ENCODE peak calls at places on chromosomes 2 and 18, in ten cellular contexts. E, Q, A, X, N, R, K, U, M and W are unnamed samples.

GRCh38 chr18:41761329-41762028 is 193.6 kb upstream of the PIK3C3 start:
- DNase-seq in E (no peak), Q (no peak), A (peak; percentile 30), X (peak; percentile 55), N (no peak), R (peak; percentile 21), K (no peak), U (no peak), M (no peak), W (peak; percentile 72)

GRCh38 chr2:137729305-137729704 is 235.0 kb upstream of the HNMT start:
- DNase-seq in E (no peak), Q (no peak), A (no peak), X (no peak), N (no peak), R (no peak), K (no peak), U (no peak), M (no peak), W (no peak)

GRCh38 chr2:165617720-165618119 is 148.2 kb downstream of the CSRNP3 start:
- DNase-seq in E (no peak), Q (no peak), A (no peak), X (no peak), N (no peak), R (no peak), K (no peak), U (no peak), M (no peak), W (no peak)

GRCh38 chr2:602571-603366 is 74.4 kb downstream of the TMEM18 start:
- DNase-seq in E (no peak), Q (no peak), A (peak; percentile 88), X (no peak), N (no peak), R (peak; percentile 22), K (no peak), U (no peak), M (no peak), W (no peak)

GRCh38 chr2:8676191-8676914 is 5.5 kb upstream of the ID2 start:
- DNase-seq in E (peak; percentile 39), Q (peak; percentile 72), A (peak; percentile 68), X (no peak), N (peak; percentile 70), R (no peak), K (peak; percentile 79), U (peak; percentile 86), M (no peak), W (no peak)

GRCh38 chr2:134717706-134718094 is 1.1 kb downstream of the TMEM163 start:
- DNase-seq in E (no peak), Q (no peak), A (no peak), X (no peak), N (peak; percentile 34), R (no peak), K (no peak), U (no peak), M (no peak), W (no peak)

GRCh38 chr18:26803643-26804042 is 61.9 kb downstream of the AQP4 start:
- DNase-seq in E (no peak), Q (no peak), A (no peak), X (no peak), N (peak; percentile 27), R (no peak), K (no peak), U (no peak), M (no peak), W (no peak)

GRCh38 chr2:133608291-133608690 is 40.0 kb upstream of the NCKAP5 start:
- DNase-seq in E (peak; percentile 21), Q (no peak), A (no peak), X (no peak), N (no peak), R (no peak), K (no peak), U (no peak), M (no peak), W (no peak)

GRCh38 chr18:79738565-79739439 is 58.9 kb upstream of the KCNG2 start:
- DNase-seq in E (no peak), Q (no peak), A (no peak), X (no peak), N (no peak), R (no peak), K (no peak), U (no peak), M (no peak), W (no peak)

DNA sequence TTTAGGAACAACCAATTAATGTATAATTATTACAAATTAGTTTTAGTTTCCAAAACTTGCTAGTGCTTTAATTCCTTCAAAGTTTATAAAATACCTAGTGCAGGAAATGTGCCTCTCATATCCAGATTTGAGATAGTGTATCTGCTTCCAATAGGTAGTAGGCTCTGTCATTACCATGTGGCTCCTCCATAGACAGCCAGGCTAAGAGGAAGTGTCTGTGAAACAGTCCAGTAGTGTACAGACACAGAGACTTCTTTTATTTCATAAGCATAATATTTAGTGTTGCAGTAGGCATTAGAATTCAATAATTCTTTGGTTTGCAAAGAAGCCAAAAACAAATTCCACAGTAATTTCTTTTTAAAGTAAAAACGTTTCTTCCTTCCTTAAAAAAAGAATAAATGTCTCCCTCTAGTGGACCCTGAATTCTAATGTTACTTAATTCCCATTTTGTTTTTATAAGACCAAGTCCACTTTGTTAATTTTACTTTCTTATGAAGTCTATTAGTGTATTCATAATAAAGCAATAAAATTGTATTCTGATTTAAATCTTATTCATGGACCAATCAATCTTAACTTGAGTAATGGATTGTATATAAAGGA is 101.2 kb downstream of the NEB start:
- DNase-seq in E (peak; percentile 61), Q (no peak), A (no peak), X (no peak), N (no peak), R (peak; percentile 19), K (no peak), U (no peak), M (no peak), W (no peak)
- TF ChIP-seq CTCF in E (no peak), Q (no peak), A (peak; percentile 60), X (peak; percentile 40), N (peak; percentile 36), R (peak; percentile 42), K (no peak), U (no peak), M (no peak), W (no peak)

DNA sequence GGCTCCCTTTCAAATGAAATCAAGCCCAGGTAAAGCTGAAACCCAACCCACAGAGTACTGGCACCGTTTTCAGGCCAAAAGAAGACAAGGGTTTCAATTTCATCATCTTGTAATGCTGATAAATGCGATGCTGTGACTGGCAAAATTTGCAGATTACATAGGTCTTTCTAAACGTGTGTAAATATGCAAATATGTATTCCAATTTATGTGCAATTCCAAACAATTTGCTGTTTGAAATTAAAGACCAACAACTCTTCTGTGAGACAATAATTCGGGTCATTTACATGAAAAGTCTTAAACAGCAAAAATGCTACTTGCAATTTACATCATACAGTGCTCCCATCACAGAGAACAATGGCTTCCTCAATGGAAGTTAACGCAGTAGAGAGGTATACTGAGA is 2.8 kb upstream of the ZNF532 start:
- DNase-seq in E (no peak), Q (no peak), A (no peak), X (no peak), N (no peak), R (no peak), K (no peak), U (no peak), M (no peak), W (no peak)
- H3K4me3 ChIP-seq in E (no peak overlapping the region), Q (no peak overlapping the region), A (no peak overlapping the region), X (no peak overlapping the region), N (no peak overlapping the region), R (no peak overlapping the region), K (no peak overlapping the region), U (no peak overlapping the region), M (no peak overlapping the region), W (no peak overlapping the region)

GRCh38 chr2:20226152-20226545 is 1.2 kb upstream of the SDC1 start:
- DNase-seq in E (no peak), Q (no peak), A (no peak), X (no peak), N (no peak), R (no peak), K (no peak), U (no peak), M (no peak), W (no peak)
- H3K27ac ChIP-seq in E (no peak overlapping the region), Q (peak overlapping the region; percentile 58), A (no peak overlapping the region), X (no peak overlapping the region), N (no peak overlapping the region), R (peak overlapping the region; percentile 97), K (no peak overlapping the region), U (peak overlapping the region; percentile 93), M (no peak overlapping the region), W (no peak overlapping the region)

DNA sequence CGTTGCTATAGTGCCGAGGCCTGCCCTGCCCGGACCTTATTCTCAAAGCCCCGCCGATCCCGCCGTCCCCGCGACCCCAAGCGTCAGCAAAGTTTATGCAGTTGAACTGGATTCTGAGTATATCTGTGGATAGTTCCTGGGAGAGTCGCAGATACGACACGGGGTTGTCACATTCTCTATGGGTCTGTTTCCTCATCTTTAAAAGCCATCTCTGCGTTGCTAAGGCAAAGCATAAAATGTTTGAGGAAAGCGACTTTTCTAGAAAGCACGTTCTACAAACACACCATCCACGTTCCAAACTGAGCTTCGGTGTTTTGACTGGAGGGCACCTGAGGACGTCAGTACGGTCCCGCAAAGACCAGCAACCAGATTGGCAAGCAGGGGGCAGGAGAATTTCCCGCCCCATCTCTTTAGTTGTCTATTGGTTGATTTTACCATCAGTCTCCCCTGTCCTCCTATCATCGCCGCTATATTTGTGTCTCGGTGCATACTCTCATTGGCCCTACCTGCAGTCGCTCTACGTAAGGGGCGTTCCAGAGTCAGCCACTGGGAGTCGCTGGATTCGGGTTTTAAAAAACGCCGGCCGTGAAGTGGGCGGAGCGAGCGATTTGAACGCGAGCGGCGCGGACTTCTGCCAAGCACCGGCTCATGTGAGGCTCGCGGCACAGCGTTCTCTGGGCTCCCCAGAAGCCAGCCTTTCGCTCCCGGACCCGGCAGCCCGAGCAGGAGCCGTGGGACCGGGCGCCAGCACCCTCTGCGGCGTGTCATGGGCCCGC is at the start of gene CENPA:
- DNase-seq in E (peak; percentile 100), Q (peak; percentile 98), A (peak; percentile 98), X (peak; percentile 99), N (peak; percentile 99), R (peak; percentile 100), K (peak; percentile 97), U (peak; percentile 98), M (peak; percentile 99), W (peak; percentile 100)
- TF ChIP-seq CTCF in E (peak; percentile 14), Q (no peak), A (peak; percentile 35), X (peak; percentile 25), N (peak; percentile 3), R (no peak), K (peak; percentile 47), U (no peak), M (no peak), W (peak; percentile 18)

DNA sequence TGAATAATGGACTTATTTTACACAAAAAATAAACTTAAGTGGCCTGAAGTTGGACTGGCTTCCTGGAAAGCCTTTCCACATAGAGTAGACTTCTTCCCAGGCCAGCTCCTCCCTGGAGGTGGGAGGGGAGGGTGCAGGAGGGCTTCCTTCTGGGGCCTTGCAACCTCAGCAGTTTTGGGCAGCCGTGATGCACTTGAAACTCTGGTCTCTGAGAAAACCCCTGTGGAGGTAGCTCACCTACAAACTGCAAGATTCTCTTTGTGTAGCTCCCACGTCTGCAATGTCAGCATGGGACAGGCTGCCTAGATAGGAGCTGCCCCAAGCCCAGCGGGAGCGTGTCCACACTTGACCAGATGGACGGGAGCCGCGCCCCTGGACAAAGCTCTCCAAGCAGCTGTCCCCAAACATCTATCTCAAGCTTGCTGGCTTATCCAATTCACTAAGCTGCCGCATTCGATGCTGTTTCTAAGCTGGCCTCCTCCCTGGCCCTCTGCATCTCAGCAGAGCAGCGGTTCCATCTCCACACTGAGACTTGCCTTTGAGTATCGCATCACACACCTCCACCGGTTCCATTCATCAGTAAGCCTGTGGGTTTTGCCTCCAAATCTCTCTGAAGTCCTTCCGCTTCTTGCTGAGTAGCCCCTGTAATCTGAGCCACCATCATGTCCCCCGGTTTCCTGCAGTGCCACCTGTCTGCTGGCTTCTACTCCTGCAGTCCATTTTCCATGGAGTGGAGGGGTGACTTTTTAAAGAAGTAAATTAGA is 1.6 kb upstream of the LPIN1 start:
- DNase-seq in E (peak; percentile 37), Q (peak; percentile 39), A (no peak), X (no peak), N (peak; percentile 62), R (peak; percentile 67), K (no peak), U (peak; percentile 38), M (no peak), W (peak; percentile 19)
- H3K4me3 ChIP-seq in E (no peak overlapping the region), Q (no peak overlapping the region), A (no peak overlapping the region), X (peak overlapping the region; percentile 52), N (no peak overlapping the region), R (peak overlapping the region; percentile 24), K (no peak overlapping the region), U (no peak overlapping the region), M (no peak overlapping the region), W (no peak overlapping the region)